ENCODE peak calls at places on chromosomes 16 and 17, in five cellular contexts. S is sigmoid colon, H is neural progenitor cell, M is prostate gland, N is adrenal gland. G is an unnamed sample. For H3K4me1, the result is how much of the 10 kb centered on the place peaks cover.

GRCh38 chr17:74977802-74978201 is 5.2 kb upstream of the HID1 start:
- DNase-seq in S (no peak), H (no peak), M (no peak), N (no peak), G (no peak)

GRCh38 chr16:49340466-49340865 is 33.1 kb upstream of the C16orf78 start:
- DNase-seq in S (peak), H (no peak), M (no peak), N (no peak), G (peak)

GRCh38 chr17:41692722-41693521 is 4.2 kb downstream of the EIF1 start:
- DNase-seq in S (no peak), H (no peak), M (no peak), N (no peak), G (no peak)

GRCh38 chr17:66691644-66692500 is 143.0 kb upstream of the CACNG5 start:
- DNase-seq in S (no peak), H (no peak), M (no peak), N (no peak), G (no peak)

GRCh38 chr16:58051296-58051695 is 25.7 kb downstream of the MMP15 start:
- DNase-seq in S (no peak), H (no peak), M (no peak), N (no peak), G (no peak)

GRCh38 chr16:2598133-2598641 is 60.4 kb downstream of the PDPK1 start:
- DNase-seq in S (peak), H (no peak), M (no peak), N (no peak), G (no peak)

GRCh38 chr16:576823-577201 is 7.0 kb downstream of the PIGQ start:
- DNase-seq in S (no peak), H (peak), M (no peak), N (no peak), G (no peak)

GRCh38 chr17:31917065-31917529 is 15.6 kb upstream of the UTP6 start:
- DNase-seq in S (no peak), H (no peak), M (no peak), N (no peak), G (no peak)

GRCh38 chr16:87391324-87391949 is 699 bp upstream of the MAP1LC3B start:
- DNase-seq in S (peak), H (peak), M (no peak), N (peak), G (peak)

GRCh38 chr17:20952183-20952582 is 90.6 kb downstream of the USP22 start:
- DNase-seq in S (no peak), H (no peak), M (no peak), N (no peak), G (no peak)

GRCh38 chr17:68033636-68034451 is 1.7 kb upstream of the KPNA2 start:
- DNase-seq in S (no peak), H (peak), M (no peak), N (no peak), G (no peak)

GRCh38 chr16:75789237-75789636 is 62.9 kb upstream of the CPHXL start:
- DNase-seq in S (no peak), H (peak), M (peak), N (no peak), G (no peak)

GRCh38 chr16:50742521-50743150 is 750 bp downstream of the CYLD start:
- DNase-seq in S (no peak), H (peak), M (no peak), N (peak), G (no peak)

GRCh38 chr17:14372905-14373559 is 72.2 kb downstream of the HS3ST3B1 start:
- DNase-seq in S (no peak), H (peak), M (no peak), N (no peak), G (no peak)

GRCh38 chr17:50113624-50114320 is 16.2 kb downstream of the SAMD14 start:
- DNase-seq in S (no peak), H (no peak), M (no peak), N (peak), G (no peak)

GRCh38 chr17:44589316-44590071 is 32.2 kb downstream of the FZD2 start:
- DNase-seq in S (no peak), H (no peak), M (no peak), N (no peak), G (no peak)

GRCh38 chr17:63476494-63476856 is 386 bp upstream of the ACE start:
- DNase-seq in S (no peak), H (peak), M (no peak), N (no peak), G (no peak)

GRCh38 chr17:78884148-78884870 is 18.7 kb downstream of the CEP295NL start:
- DNase-seq in S (no peak), H (peak), M (no peak), N (no peak), G (no peak)

GRCh38 chr17:20080513-20080912 is 71.4 kb downstream of the SPECC1 start:
- DNase-seq in S (no peak), H (no peak), M (no peak), N (no peak), G (no peak)

GRCh38 chr17:60127068-60128064 is 22.4 kb upstream of the CA4 start:
- DNase-seq in S (peak), H (no peak), M (peak), N (peak), G (peak)

GRCh38 chr16:88063201-88063773 is 112.1 kb downstream of the BANP start:
- DNase-seq in S (peak), H (no peak), M (no peak), N (no peak), G (peak)

GRCh38 chr16:88477631-88478030 is 24.6 kb downstream of the ZFPM1 start:
- DNase-seq in S (no peak), H (no peak), M (no peak), N (no peak), G (no peak)

GRCh38 chr17:5705081-5705875 is 121.0 kb upstream of the NLRP1 start:
- DNase-seq in S (no peak), H (peak), M (no peak), N (no peak), G (no peak)

GRCh38 chr16:86982347-86982596 is 334.9 kb downstream of the C16orf95 start:
- DNase-seq in S (no peak), H (no peak), M (no peak), N (no peak), G (no peak)

GRCh38 chr17:10683853-10684252 is 13.5 kb downstream of the SCO1 start:
- DNase-seq in S (no peak), H (peak), M (no peak), N (no peak), G (no peak)

GRCh38 chr16:19168173-19169080 is at the start of gene SYT17:
- DNase-seq in S (no peak), H (peak), M (peak), N (peak), G (no peak)

GRCh38 chr16:5851583-5851982 is 754.0 kb upstream of the EEF2KMT start:
- DNase-seq in S (no peak), H (no peak), M (no peak), N (no peak), G (no peak)

GRCh38 chr16:11743308-11744074 is 834 bp upstream of the TXNDC11 start:
- DNase-seq in S (peak), H (no peak), M (no peak), N (peak), G (peak)

GRCh38 chr17:59803377-59803757 is 89.4 kb downstream of the TUBD1 start:
- DNase-seq in S (no peak), H (no peak), M (no peak), N (no peak), G (no peak)

GRCh38 chr16:70706948-70707465 is 21.2 kb upstream of the MTSS2 start:
- DNase-seq in S (peak), H (no peak), M (peak), N (no peak), G (no peak)

GRCh38 chr17:35871415-35871814 is 2.7 kb upstream of the HEATR9 start:
- DNase-seq in S (no peak), H (peak), M (no peak), N (no peak), G (no peak)

GRCh38 chr16:71429581-71429980 is 12.3 kb downstream of the TLE7 start:
- DNase-seq in S (no peak), H (no peak), M (no peak), N (no peak), G (no peak)

GRCh38 chr17:29037739-29038465 is 5.0 kb upstream of the PIPOX start:
- DNase-seq in S (no peak), H (no peak), M (no peak), N (no peak), G (no peak)

GRCh38 chr16:2591476-2592240 is 53.8 kb downstream of the PDPK1 start:
- DNase-seq in S (no peak), H (no peak), M (no peak), N (no peak), G (no peak)

GRCh38 chr17:40463122-40463550 is 19.9 kb downstream of the IGFBP4 start:
- DNase-seq in S (peak), H (peak), M (no peak), N (no peak), G (no peak)

GRCh38 chr17:17171991-17172939 is 33.9 kb downstream of the PLD6 start:
- DNase-seq in S (no peak), H (no peak), M (no peak), N (no peak), G (no peak)

GRCh38 chr16:73107371-73107770 is 59.4 kb upstream of the ZFHX3 start:
- DNase-seq in S (no peak), H (no peak), M (no peak), N (no peak), G (no peak)

GRCh38 chr17:66717680-66718079 is 117.2 kb upstream of the CACNG5 start:
- DNase-seq in S (no peak), H (no peak), M (no peak), N (no peak), G (no peak)

GRCh38 chr17:3695723-3696411 is at the start of gene P2RX5:
- DNase-seq in S (no peak), H (peak), M (no peak), N (no peak), G (no peak)

GRCh38 chr17:77880702-77881450 is 77.6 kb upstream of the TNRC6C start:
- DNase-seq in S (no peak), H (no peak), M (no peak), N (no peak), G (no peak)

GRCh38 chr17:77882481-77883212 is 75.9 kb upstream of the TNRC6C start:
- DNase-seq in S (peak), H (no peak), M (no peak), N (no peak), G (no peak)

GRCh38 chr17:77879896-77880280 is 78.6 kb upstream of the TNRC6C start:
- DNase-seq in S (no peak), H (no peak), M (no peak), N (no peak), G (no peak)

GRCh38 chr17:77882040-77882439 is 76.5 kb upstream of the TNRC6C start:
- DNase-seq in S (no peak), H (no peak), M (no peak), N (no peak), G (no peak)

DNA sequence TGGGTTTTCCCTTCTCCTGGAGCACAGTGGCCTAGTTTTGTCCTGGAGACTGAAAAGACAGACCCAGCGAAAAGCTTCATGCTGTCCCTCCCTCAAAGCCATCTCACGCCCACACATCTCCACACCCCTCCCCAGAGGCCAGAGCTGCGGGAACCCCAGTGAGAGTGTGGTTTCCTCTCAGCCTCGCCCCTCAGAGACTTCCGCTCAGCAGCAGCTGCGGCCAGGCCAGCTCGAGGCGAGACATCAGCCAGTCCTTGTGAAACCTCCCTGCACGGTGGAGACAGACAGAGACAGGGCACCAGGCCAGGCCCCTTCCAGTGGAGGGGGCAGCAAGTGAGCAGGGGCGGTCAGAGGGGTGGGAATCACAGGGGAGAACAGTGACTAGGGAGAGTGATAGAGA is 77.0 kb upstream of the TNRC6C start:
- DNase-seq in S (peak), H (no peak), M (peak), N (peak), G (peak)
- H3K27ac ChIP-seq in S (peak), H (no peak), M (no peak), N (no peak), G (peak)

GRCh38 chr16:85003723-85004586 is 7.4 kb downstream of the ZDHHC7 start:
- DNase-seq in S (no peak), H (no peak), M (no peak), N (no peak), G (no peak)
- H3K4me1 ChIP-seq in S (half or more), H (under half), M (under half), N (half or more), G (half or more)

GRCh38 chr16:17347624-17348023 is 123.1 kb downstream of the XYLT1 start:
- DNase-seq in S (no peak), H (no peak), M (no peak), N (no peak), G (no peak)
- H3K27ac ChIP-seq in S (peak), H (no peak), M (peak), N (no peak), G (peak)

GRCh38 chr17:64709481-64709880 is 47.4 kb upstream of the SMURF2 start:
- DNase-seq in S (no peak), H (no peak), M (no peak), N (no peak), G (no peak)
- H3K4me1 ChIP-seq in S (under half), H (under half), M (under half), N (under half), G (under half)

G was measured in suprapubic skin.